ENCODE peak calls at places on chromosomes 7 and 10, in seven cellular contexts. X, L, N, J, U, K and E are unnamed samples.

GRCh38 chr10:34492081-34492480 is 323.0 kb downstream of the PARD3 start:
- DNase-seq in K (no peak), L (no peak), U (no peak), N (peak), J (peak), X (no peak), E (no peak)

GRCh38 chr10:117391436-117392205 is 16.4 kb upstream of the PDZD8 start:
- DNase-seq in U (peak), K (no peak), L (no peak), J (no peak), N (peak), X (no peak), E (no peak)

GRCh38 chr10:86077871-86078638 is 288.5 kb downstream of the GRID1 start:
- DNase-seq in U (no peak), K (no peak), X (no peak), J (no peak), N (no peak), L (no peak), E (peak)

GRCh38 chr10:24872049-24872789 is 80.2 kb downstream of the PRTFDC1 start:
- DNase-seq in N (no peak), L (no peak), K (no peak), U (no peak), X (no peak), J (no peak), E (no peak)

GRCh38 chr10:53005612-53006325 is 233.2 kb upstream of the MBL2 start:
- DNase-seq in X (no peak), L (no peak), K (no peak), U (no peak), J (no peak), N (no peak), E (no peak)

GRCh38 chr10:3045471-3046209 is 21.7 kb upstream of the PFKP start:
- DNase-seq in N (peak), X (peak), K (no peak), U (no peak), J (no peak), L (peak), E (peak)

GRCh38 chr7:141231018-141231792 is 157.3 kb downstream of the TMEM178B start:
- DNase-seq in U (no peak), J (peak), L (peak), X (peak), K (no peak), N (peak), E (no peak)

GRCh38 chr7:150755473-150756099 is 18.4 kb downstream of the GIMAP5 start:
- DNase-seq in N (peak), L (no peak), K (no peak), X (peak), J (no peak), U (peak), E (no peak)

GRCh38 chr10:59754951-59755350 is 1.7 kb upstream of the MRLN start:
- DNase-seq in L (no peak), X (no peak), U (no peak), N (no peak), J (no peak), K (no peak), E (peak)

GRCh38 chr7:77685219-77685618 is 11.0 kb upstream of the RSBN1L start:
- DNase-seq in N (no peak), L (no peak), J (peak), X (no peak), U (no peak), K (no peak), E (no peak)